ENCODE peak calls at places on chromosomes 13 and 19, in four cellular contexts. One of them, this sample, is unnamed.

GRCh38 chr13:80458546-80458945 is 117.6 kb upstream of the SPRY2 start:
- DNase-seq in AG09319: no peak
- DNase-seq in T-helper 17 cell: no peak
- DNase-seq in bronchial epithelial cell: no peak
- DNase-seq in this sample: no peak

GRCh38 chr19:32718286-32718685 is 1.3 kb upstream of the TDRD12 start:
- DNase-seq in AG09319: no peak
- DNase-seq in T-helper 17 cell: no peak
- DNase-seq in bronchial epithelial cell: peak
- DNase-seq in this sample: no peak

GRCh38 chr19:19403373-19403901 is 2.0 kb upstream of the GATAD2A start:
- DNase-seq in AG09319: no peak
- DNase-seq in T-helper 17 cell: no peak
- DNase-seq in bronchial epithelial cell: peak
- DNase-seq in this sample: no peak

GRCh38 chr19:3098141-3098514 is 4.0 kb downstream of the GNA11 start:
- DNase-seq in AG09319: no peak
- DNase-seq in T-helper 17 cell: no peak
- DNase-seq in bronchial epithelial cell: no peak
- DNase-seq in this sample: no peak

GRCh38 chr19:10882108-10882457 is 10.7 kb downstream of the CARM1 start:
- DNase-seq in AG09319: no peak
- DNase-seq in T-helper 17 cell: no peak
- DNase-seq in bronchial epithelial cell: no peak
- DNase-seq in this sample: no peak

GRCh38 chr13:67125681-67126080 is 104.5 kb downstream of the PCDH9 start:
- DNase-seq in AG09319: no peak
- DNase-seq in T-helper 17 cell: no peak
- DNase-seq in bronchial epithelial cell: no peak
- DNase-seq in this sample: no peak

GRCh38 chr19:52670046-52670445 is 31.9 kb upstream of the ZNF83 start:
- DNase-seq in AG09319: no peak
- DNase-seq in T-helper 17 cell: no peak
- DNase-seq in bronchial epithelial cell: peak
- DNase-seq in this sample: no peak

GRCh38 chr19:38975214-38975860 is at the start of gene FBXO17:
- DNase-seq in AG09319: no peak
- DNase-seq in T-helper 17 cell: no peak
- DNase-seq in bronchial epithelial cell: peak
- DNase-seq in this sample: no peak

GRCh38 chr13:30792257-30793000 is 57.1 kb downstream of the ALOX5AP start:
- DNase-seq in AG09319: peak
- DNase-seq in T-helper 17 cell: no peak
- DNase-seq in bronchial epithelial cell: peak
- DNase-seq in this sample: no peak

GRCh38 chr19:16383584-16384161 is 59.0 kb downstream of the KLF2 start:
- DNase-seq in AG09319: no peak
- DNase-seq in T-helper 17 cell: no peak
- DNase-seq in bronchial epithelial cell: no peak
- DNase-seq in this sample: no peak